ENCODE peak calls at places on chromosomes 4 and X, in five cellular contexts. Z is stimulated activated CD4-positive, alpha-beta T cell treated with anti-CD3 and anti-CD28 coated beads, Interleukin-4, amount 100 ng/mL, for 24 hours; H is WERI-Rb-1; G is T-helper 1 cell; P is H1. Q is an unnamed sample.

GRCh38 chrX:32545100-32545499 is 666.2 kb downstream of the DMD start:
- DNase-seq in Z (no peak), H (no peak), G (no peak), P (no peak), Q (no peak)

GRCh38 chr4:133147365-133147821 is 1.7 kb upstream of the PCDH10 start:
- DNase-seq in Z (no peak), H (no peak), G (no peak), P (peak; percentile 47), Q (no peak)

GRCh38 chr4:173516621-173517612 is 13.1 kb downstream of the HAND2 start:
- DNase-seq in Z (no peak), H (no peak), G (no peak), P (peak; percentile 74), Q (no peak)

GRCh38 chr4:4289055-4289454 is 899 bp downstream of the LYAR start:
- DNase-seq in Z (no peak), H (no peak), G (no peak), P (no peak), Q (no peak)

GRCh38 chrX:16484338-16484737 is 165.6 kb upstream of the S100G start:
- DNase-seq in Z (peak; percentile 47), H (no peak), G (no peak), P (no peak), Q (no peak)

GRCh38 chr4:95027906-95028618 is 270.3 kb downstream of the BMPR1B start:
- DNase-seq in Z (no peak), H (no peak), G (no peak), P (no peak), Q (no peak)

GRCh38 chrX:120213438-120214265 is 37.0 kb upstream of the ZBTB33 start:
- DNase-seq in Z (peak; percentile 61), H (peak; percentile 66), G (peak; percentile 43), P (peak; percentile 72), Q (peak; percentile 27)

GRCh38 chr4:71367546-71367945 is 28.7 kb downstream of the SLC4A4 start:
- DNase-seq in Z (no peak), H (no peak), G (no peak), P (no peak), Q (no peak)

GRCh38 chr4:39514888-39515401 is 12.3 kb downstream of the UGDH start:
- DNase-seq in Z (no peak), H (no peak), G (no peak), P (no peak), Q (no peak)

GRCh38 chr4:150679767-150680088 is 97.8 kb downstream of the MAB21L2 start:
- DNase-seq in Z (no peak), H (no peak), G (no peak), P (no peak), Q (no peak)

GRCh38 chr4:1356181-1356998 is 9.4 kb downstream of the UVSSA start:
- DNase-seq in Z (peak; percentile 52), H (peak; percentile 81), G (peak; percentile 34), P (peak; percentile 93), Q (no peak)

GRCh38 chrX:49308604-49309269 is 5.3 kb downstream of the GAGE10 start:
- DNase-seq in Z (peak; percentile 8), H (no peak), G (no peak), P (no peak), Q (no peak)

GRCh38 chr4:132824721-132825120 is 324.4 kb upstream of the PCDH10 start:
- DNase-seq in Z (no peak), H (no peak), G (no peak), P (no peak), Q (no peak)

GRCh38 chrX:121456315-121456714 is 408.9 kb downstream of the GLUD2 start:
- DNase-seq in Z (no peak), H (no peak), G (no peak), P (no peak), Q (no peak)

GRCh38 chr4:110231869-110232268 is 33.5 kb upstream of the ELOVL6 start:
- DNase-seq in Z (no peak), H (no peak), G (no peak), P (no peak), Q (no peak)

GRCh38 chrX:78950157-78950556 is 5.0 kb downstream of the P2RY10 start:
- DNase-seq in Z (no peak), H (no peak), G (no peak), P (no peak), Q (no peak)

GRCh38 chr4:66182651-66183050 is 512.4 kb upstream of the EPHA5 start:
- DNase-seq in Z (no peak), H (no peak), G (no peak), P (no peak), Q (no peak)

GRCh38 chr4:26772096-26772495 is 88.5 kb upstream of the STIM2 start:
- DNase-seq in Z (no peak), H (no peak), G (no peak), P (no peak), Q (no peak)

GRCh38 chr4:37793562-37793961 is 32.9 kb upstream of the PGM2 start:
- DNase-seq in Z (no peak), H (no peak), G (peak; percentile 5), P (no peak), Q (no peak)

GRCh38 chrX:128619490-128619889 is 567.3 kb upstream of the ACTRT1 start:
- DNase-seq in Z (no peak), H (no peak), G (no peak), P (no peak), Q (no peak)

GRCh38 chrX:7068939-7069367 is 78.6 kb upstream of the STS start:
- DNase-seq in Z (no peak), H (peak; percentile 41), G (no peak), P (peak; percentile 59), Q (no peak)

GRCh38 chrX:22533898-22534297 is 261.2 kb downstream of the CBLL2 start:
- DNase-seq in Z (no peak), H (peak; percentile 8), G (no peak), P (no peak), Q (no peak)

GRCh38 chr4:76301068-76301774 is 5.3 kb upstream of the STBD1 start:
- DNase-seq in Z (peak; percentile 49), H (no peak), G (no peak), P (no peak), Q (peak; percentile 37)

GRCh38 chrX:45164021-45164621 is 36.6 kb downstream of the DIPK2B start:
- DNase-seq in Z (no peak), H (no peak), G (no peak), P (no peak), Q (no peak)

GRCh38 chrX:112147206-112147605 is 64.6 kb upstream of the TRPC5 start:
- DNase-seq in Z (no peak), H (peak; percentile 45), G (no peak), P (peak; percentile 45), Q (no peak)

GRCh38 chr4:1567808-1568581 is 116.1 kb downstream of the FAM53A start:
- DNase-seq in Z (no peak), H (no peak), G (no peak), P (no peak), Q (no peak)

GRCh38 chr4:12458621-12459020 is 1025.5 kb downstream of the RAB28 start:
- DNase-seq in Z (no peak), H (no peak), G (no peak), P (no peak), Q (no peak)

GRCh38 chrX:94831364-94831763 is 1157.4 kb downstream of the FAM133A start:
- DNase-seq in Z (no peak), H (no peak), G (no peak), P (no peak), Q (no peak)

GRCh38 chr4:113404846-113405245 is 355.4 kb downstream of the ANK2 start:
- DNase-seq in Z (no peak), H (no peak), G (no peak), P (no peak), Q (no peak)

GRCh38 chrX:53265771-53266170 is 15.6 kb downstream of the IQSEC2 start:
- DNase-seq in Z (no peak), H (no peak), G (no peak), P (no peak), Q (no peak)

GRCh38 chrX:95893632-95894031 is 791.0 kb upstream of the DIAPH2 start:
- DNase-seq in Z (no peak), H (no peak), G (no peak), P (no peak), Q (no peak)

GRCh38 chr4:176927664-176928063 is 134.9 kb upstream of the VEGFC start:
- DNase-seq in Z (no peak), H (no peak), G (no peak), P (no peak), Q (no peak)

GRCh38 chr4:8391071-8391470 is 49.5 kb downstream of the ACOX3 start:
- DNase-seq in Z (no peak), H (no peak), G (no peak), P (no peak), Q (no peak)

GRCh38 chrX:109856974-109857373 is 123.9 kb upstream of the ACSL4 start:
- DNase-seq in Z (peak; percentile 4), H (no peak), G (peak; percentile 1), P (no peak), Q (no peak)

GRCh38 chr4:6779667-6780565 is 2.6 kb upstream of the KIAA0232 start:
- DNase-seq in Z (no peak), H (peak; percentile 71), G (no peak), P (no peak), Q (no peak)

GRCh38 chrX:150513564-150513963 is 54.9 kb upstream of the MTM1 start:
- DNase-seq in Z (no peak), H (peak; percentile 67), G (no peak), P (no peak), Q (no peak)